ENCODE peak calls at places on chromosomes 2 and 18, in six cellular contexts. W is right cardiac atrium, U is tibial artery, R is neural progenitor cell, A is GM23338, F is mammary epithelial cell. T is an unnamed sample. For H3K4me1, the result is how much of the 10 kb centered on the place peaks cover.

GRCh38 chr2:159164457-159164894 is 122.0 kb downstream of the WDSUB1 start:
- DNase-seq in W (no peak), U (no peak), R (no peak), A (no peak), F (no peak), T (no peak)

GRCh38 chr18:12159446-12159845 is 65.8 kb downstream of the ANKRD62 start:
- DNase-seq in W (no peak), U (no peak), R (no peak), A (no peak), F (peak), T (no peak)

GRCh38 chr2:23617817-23618216 is 232.8 kb downstream of the KLHL29 start:
- DNase-seq in W (peak), U (no peak), R (no peak), A (no peak), F (no peak), T (peak)

GRCh38 chr2:215828528-215829184 is 184.7 kb downstream of the MREG start:
- DNase-seq in W (peak), U (no peak), R (peak), A (peak), F (peak), T (peak)

GRCh38 chr2:222241471-222241870 is 57.3 kb downstream of the PAX3 start:
- DNase-seq in W (no peak), U (no peak), R (no peak), A (no peak), F (no peak), T (no peak)

GRCh38 chr2:209496586-209496982 is 72.7 kb downstream of the MAP2 start:
- DNase-seq in W (no peak), U (no peak), R (no peak), A (no peak), F (peak), T (no peak)

GRCh38 chr18:58788470-58788869 is 76.2 kb upstream of the ZNF532 start:
- DNase-seq in W (no peak), U (no peak), R (no peak), A (no peak), F (peak), T (no peak)

GRCh38 chr2:134668821-134669220 is 50.0 kb downstream of the TMEM163 start:
- DNase-seq in W (no peak), U (no peak), R (no peak), A (no peak), F (no peak), T (no peak)

GRCh38 chr2:240300261-240300821 is 135.1 kb upstream of the GPC1 start:
- DNase-seq in W (no peak), U (no peak), R (peak), A (no peak), F (no peak), T (no peak)

GRCh38 chr2:199977984-199978415 is 22.6 kb downstream of the MAIP1 start:
- DNase-seq in W (no peak), U (no peak), R (no peak), A (no peak), F (peak), T (no peak)

GRCh38 chr18:51169731-51170130 is 27.8 kb downstream of the MEX3C start:
- DNase-seq in W (no peak), U (no peak), R (no peak), A (no peak), F (no peak), T (no peak)

GRCh38 chr2:203490391-203490790 is 44.7 kb downstream of the RAPH1 start:
- DNase-seq in W (no peak), U (no peak), R (no peak), A (no peak), F (no peak), T (no peak)

GRCh38 chr2:37614061-37614802 is 57.2 kb downstream of the CDC42EP3 start:
- DNase-seq in W (no peak), U (peak), R (no peak), A (no peak), F (peak), T (peak)

GRCh38 chr2:205688417-205689200 is 6.3 kb downstream of the NRP2 start:
- DNase-seq in W (no peak), U (no peak), R (no peak), A (no peak), F (no peak), T (peak)

GRCh38 chr2:238926761-238927611 is 79.1 kb downstream of the TWIST2 start:
- DNase-seq in W (peak), U (peak), R (no peak), A (no peak), F (no peak), T (peak)

GRCh38 chr18:79510046-79510685 is 114.4 kb downstream of the NFATC1 start:
- DNase-seq in W (peak), U (peak), R (no peak), A (no peak), F (no peak), T (peak)

GRCh38 chr2:12555012-12555645 is 161.6 kb upstream of the TRIB2 start:
- DNase-seq in W (no peak), U (no peak), R (peak), A (no peak), F (peak), T (no peak)

GRCh38 chr2:233209117-233209977 is 42.1 kb upstream of the ATG16L1 start:
- DNase-seq in W (no peak), U (no peak), R (peak), A (peak), F (peak), T (no peak)

GRCh38 chr2:144331652-144332355 is 188.1 kb downstream of the ZEB2 start:
- DNase-seq in W (peak), U (peak), R (peak), A (peak), F (no peak), T (peak)

GRCh38 chr2:237693281-237694039 is 66.1 kb downstream of the LRRFIP1 start:
- DNase-seq in W (no peak), U (no peak), R (no peak), A (no peak), F (peak), T (peak)

GRCh38 chr2:241776336-241777166 is at the start of gene GAL3ST2:
- DNase-seq in W (peak), U (peak), R (no peak), A (no peak), F (no peak), T (peak)

GRCh38 chr18:12092398-12093229 is 1.0 kb upstream of the ANKRD62 start:
- DNase-seq in W (peak), U (no peak), R (peak), A (peak), F (no peak), T (no peak)

GRCh38 chr2:86429335-86429734 is 11.8 kb upstream of the KDM3A start:
- DNase-seq in W (no peak), U (no peak), R (no peak), A (no peak), F (no peak), T (no peak)

GRCh38 chr2:70354264-70354949 is 52.5 kb upstream of the FAM136A start:
- DNase-seq in W (no peak), U (no peak), R (no peak), A (no peak), F (peak), T (no peak)

GRCh38 chr2:120253021-120253882 is 600 bp downstream of the RALB start:
- DNase-seq in W (peak), U (peak), R (peak), A (peak), F (peak), T (peak)

GRCh38 chr18:63207825-63208224 is 111.7 kb downstream of the BCL2 start:
- DNase-seq in W (no peak), U (no peak), R (no peak), A (no peak), F (no peak), T (no peak)

GRCh38 chr2:241482556-241482955 is 25.8 kb downstream of the STK25 start:
- DNase-seq in W (no peak), U (no peak), R (no peak), A (no peak), F (no peak), T (no peak)

GRCh38 chr18:34223164-34223892 is 1.4 kb downstream of the NOL4 start:
- DNase-seq in W (peak), U (no peak), R (peak), A (peak), F (peak), T (no peak)

GRCh38 chr2:101064868-101065549 is 62.9 kb downstream of the RPL31 start:
- DNase-seq in W (no peak), U (no peak), R (no peak), A (no peak), F (peak), T (no peak)

GRCh38 chr2:229463941-229464340 is 192.9 kb upstream of the PID1 start:
- DNase-seq in W (no peak), U (no peak), R (no peak), A (no peak), F (no peak), T (no peak)

GRCh38 chr2:234191819-234192407 is 141.4 kb downstream of the SPP2 start:
- DNase-seq in W (no peak), U (no peak), R (peak), A (no peak), F (peak), T (no peak)

DNA sequence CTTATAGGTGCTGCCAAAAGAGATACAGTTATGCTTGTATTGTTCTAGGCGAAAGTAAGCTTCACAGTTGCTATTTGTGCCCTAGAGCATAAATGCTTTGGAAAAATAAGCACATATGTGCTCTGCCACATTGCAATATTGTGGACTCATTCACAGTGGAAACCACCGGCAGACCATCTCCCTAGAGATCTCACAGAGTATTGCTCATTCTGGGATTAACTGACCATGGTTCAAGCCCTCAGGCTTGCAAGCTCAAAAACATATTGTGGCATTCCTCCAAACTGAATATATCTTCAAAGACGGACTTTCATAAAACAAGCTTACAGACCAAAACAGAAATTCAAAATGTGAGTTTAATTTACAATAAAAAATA is 158.2 kb upstream of the CCDC150 start:
- DNase-seq in W (no peak), U (no peak), R (no peak), A (no peak), F (peak), T (no peak)
- H3K4me1 ChIP-seq in W (under half), U (under half), R (under half), A (under half), F (under half), T (under half)

GRCh38 chr18:70220628-70221027 is 15.1 kb upstream of the RTTN start:
- DNase-seq in W (no peak), U (no peak), R (no peak), A (no peak), F (no peak), T (no peak)
- H3K4me1 ChIP-seq in W (under half), U (under half), R (under half), A (under half), F (under half), T (under half)

GRCh38 chr18:41954827-41955613 is at the start of gene PIK3C3:
- DNase-seq in W (peak), U (peak), R (peak), A (peak), F (peak), T (peak)

GRCh38 chr18:41955688-41956087 is 654 bp downstream of the PIK3C3 start:
- DNase-seq in W (no peak), U (no peak), R (no peak), A (no peak), F (peak), T (no peak)

GRCh38 chr18:41959045-41959444 is 4.0 kb downstream of the PIK3C3 start:
- DNase-seq in W (no peak), U (no peak), R (no peak), A (no peak), F (no peak), T (no peak)
- H3K4me1 ChIP-seq in W (under half), U (under half), R (under half), A (under half), F (under half), T (under half)

DNA sequence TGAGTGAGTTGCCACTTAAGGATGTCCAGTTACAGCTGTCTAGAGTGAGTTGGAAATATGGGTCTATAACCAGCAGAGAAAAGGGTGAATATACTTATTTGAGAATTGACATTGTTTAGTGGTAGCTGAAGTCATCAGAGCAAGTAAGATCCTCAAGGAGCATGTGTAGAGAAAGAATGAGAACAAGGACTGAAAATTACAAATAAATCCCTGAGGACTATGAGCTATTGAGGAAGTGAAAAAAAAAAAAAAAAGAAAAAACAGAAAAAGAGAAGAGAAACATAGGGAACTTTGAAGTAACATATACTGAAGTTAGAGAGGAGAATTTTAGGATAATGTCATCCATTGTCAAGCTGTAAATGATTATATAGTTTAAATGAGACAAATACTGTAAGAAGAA is 134.0 kb upstream of the CCDC68 start:
- DNase-seq in W (no peak), U (no peak), R (no peak), A (no peak), F (no peak), T (no peak)
- H3K4me1 ChIP-seq in W (under half), U (under half), R (under half), A (under half), F (under half), T (under half)

GRCh38 chr2:196331816-196332215 is 160.4 kb upstream of the STK17B start:
- DNase-seq in W (no peak), U (no peak), R (no peak), A (no peak), F (no peak), T (no peak)

GRCh38 chr2:196333397-196333796 is 162.0 kb upstream of the STK17B start:
- DNase-seq in W (no peak), U (no peak), R (no peak), A (no peak), F (no peak), T (no peak)

GRCh38 chr2:196330645-196331044 is 159.3 kb upstream of the STK17B start:
- DNase-seq in W (no peak), U (no peak), R (no peak), A (no peak), F (no peak), T (no peak)

GRCh38 chr2:196329959-196330358 is 158.6 kb upstream of the STK17B start:
- DNase-seq in W (no peak), U (no peak), R (no peak), A (no peak), F (no peak), T (no peak)

DNA sequence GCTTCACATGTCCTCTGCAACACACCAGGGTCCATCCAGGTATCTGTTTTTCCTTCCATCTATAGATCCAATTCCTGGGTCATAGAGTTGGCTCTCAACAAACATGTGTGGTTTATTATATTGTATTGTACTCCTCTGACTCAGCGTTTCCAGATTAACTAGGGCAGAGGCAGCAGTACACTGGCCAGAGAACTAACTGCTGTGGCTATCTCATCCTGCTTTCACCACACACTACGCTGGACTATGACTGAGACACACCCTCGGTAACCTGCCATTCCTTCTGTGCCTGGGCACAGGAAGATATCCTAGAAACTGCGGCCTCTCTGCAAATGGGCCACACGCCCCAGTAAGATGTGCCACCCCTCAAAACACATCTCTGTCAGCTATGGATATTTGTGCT is 159.8 kb upstream of the STK17B start:
- DNase-seq in W (no peak), U (no peak), R (no peak), A (no peak), F (peak), T (no peak)
- H3K4me1 ChIP-seq in W (under half), U (under half), R (under half), A (under half), F (under half), T (under half)

DNA sequence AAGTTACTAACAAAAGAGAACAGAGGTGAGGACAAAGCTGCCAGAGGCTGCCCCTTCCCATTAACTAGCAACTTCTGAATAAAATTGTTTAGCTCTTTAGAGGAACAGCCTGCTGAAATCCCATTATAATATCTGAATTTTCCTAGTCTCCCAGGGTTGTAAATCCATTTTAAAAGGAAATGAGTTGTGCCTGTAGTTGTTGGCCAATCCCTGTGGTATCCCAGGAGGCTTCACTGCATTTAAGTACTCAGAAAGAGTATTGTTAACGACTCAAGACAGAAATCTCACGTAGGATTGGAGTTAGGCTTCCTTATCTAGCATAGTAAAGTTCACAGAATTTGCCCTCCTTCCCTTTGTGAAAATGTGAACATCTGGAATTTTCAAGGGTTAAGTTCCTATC is 8.9 kb downstream of the LAPTM4A start:
- DNase-seq in W (no peak), U (no peak), R (no peak), A (no peak), F (no peak), T (no peak)
- H3K4me1 ChIP-seq in W (under half), U (under half), R (under half), A (under half), F (under half), T (under half)

DNA sequence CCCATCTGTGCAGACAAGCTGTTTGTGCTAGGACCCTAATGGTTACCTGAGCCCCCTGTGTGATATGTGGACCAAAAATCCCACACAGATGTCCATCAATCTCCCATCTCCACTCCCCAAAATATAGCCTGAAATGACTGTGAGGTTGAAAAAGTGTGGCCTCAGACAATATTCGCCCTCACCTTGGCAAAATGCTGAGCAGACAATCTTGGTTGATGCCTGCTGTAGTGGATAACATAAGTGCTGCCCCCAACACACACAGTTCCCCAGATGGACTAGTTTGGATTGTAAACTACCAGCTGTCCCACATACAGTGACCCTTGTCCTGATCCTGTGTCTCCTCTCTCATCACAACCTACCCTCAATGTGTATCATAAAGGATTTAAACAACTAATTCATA is 161.8 kb downstream of the FBXO15 start:
- DNase-seq in W (no peak), U (no peak), R (no peak), A (no peak), F (no peak), T (no peak)
- H3K4me1 ChIP-seq in W (under half), U (under half), R (under half), A (under half), F (under half), T (under half)

DNA sequence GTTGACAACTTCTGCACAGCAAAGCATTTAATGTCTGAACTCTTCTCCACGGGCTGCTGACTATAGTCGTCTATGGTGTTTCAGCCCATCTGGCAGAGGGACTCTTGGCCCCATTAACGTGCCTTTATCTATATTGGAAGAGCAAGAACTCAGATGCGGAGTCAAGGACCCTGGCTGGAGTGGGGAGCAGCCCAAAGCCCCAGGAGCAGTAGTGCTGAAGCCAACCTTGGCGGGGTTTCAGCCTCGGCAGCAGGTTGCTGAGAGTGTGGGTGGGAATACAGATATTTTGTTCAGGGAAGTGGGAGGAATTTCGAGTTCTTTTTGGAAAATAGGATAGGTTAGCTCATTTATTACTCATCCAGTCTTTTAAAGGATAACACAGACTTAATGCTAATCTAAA is 34.2 kb downstream of the TMEM17 start:
- DNase-seq in W (peak), U (no peak), R (no peak), A (no peak), F (no peak), T (no peak)
- H3K4me1 ChIP-seq in W (under half), U (under half), R (under half), A (under half), F (under half), T (under half)

DNA sequence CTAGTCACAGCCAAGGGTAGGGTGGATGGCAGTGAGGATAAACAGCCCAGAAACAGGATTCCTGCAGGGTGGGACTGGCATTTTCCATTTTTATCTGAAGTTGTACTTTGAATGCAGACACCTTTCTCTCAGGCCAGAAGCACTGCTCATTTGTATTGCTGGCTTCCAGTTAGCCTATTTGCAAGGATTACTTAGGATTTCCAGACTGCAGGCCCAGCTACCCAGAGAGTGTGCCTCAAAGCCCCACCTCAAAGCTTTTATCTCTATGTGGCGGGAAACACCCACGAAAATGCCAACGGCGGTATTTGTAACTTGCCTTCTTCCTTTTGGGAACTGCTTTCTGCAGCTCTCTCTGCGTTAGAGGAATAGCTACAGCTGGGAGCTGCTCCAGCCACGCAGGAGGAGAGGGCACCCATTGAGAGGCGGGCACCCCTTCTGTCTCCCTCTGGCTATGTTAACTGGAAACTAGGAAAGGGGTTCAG is 144.8 kb downstream of the TGIF1 start:
- DNase-seq in W (peak), U (no peak), R (peak), A (no peak), F (peak), T (no peak)
- H3K4me1 ChIP-seq in W (under half), U (under half), R (half or more), A (half or more), F (under half), T (under half)

T was measured in sigmoid colon.